ENCODE peak calls at places on chromosomes 7 and 10, in five cellular contexts. M, U, E, C and S are unnamed samples. For H3K4me1, the result is how much of the 10 kb centered on the place peaks cover.

GRCh38 chr7:51346136-51346535 is 29.5 kb upstream of the COBL start:
- DNase-seq in M (no peak), U (no peak), E (no peak), C (no peak), S (no peak)

GRCh38 chr7:151243411-151244155 is 4.9 kb downstream of the SMARCD3 start:
- DNase-seq in M (no peak), U (peak), E (no peak), C (no peak), S (no peak)

GRCh38 chr7:151453326-151453791 is 13.4 kb upstream of the CRYGN start:
- DNase-seq in M (peak), U (no peak), E (no peak), C (no peak), S (no peak)

GRCh38 chr7:55100172-55100961 is 81.5 kb downstream of the EGFR start:
- DNase-seq in M (peak), U (peak), E (peak), C (peak), S (no peak)

GRCh38 chr10:31146496-31147219 is 115.0 kb upstream of the ZNF438 start:
- DNase-seq in M (peak), U (no peak), E (peak), C (no peak), S (peak)

GRCh38 chr7:42932861-42933591 is 850 bp downstream of the MRPL32 start:
- DNase-seq in M (peak), U (no peak), E (peak), C (no peak), S (peak)

GRCh38 chr10:84587789-84588188 is 259.4 kb downstream of the CCSER2 start:
- DNase-seq in M (no peak), U (no peak), E (no peak), C (no peak), S (no peak)

GRCh38 chr7:29556405-29557195 is 7.0 kb upstream of the PRR15 start:
- DNase-seq in M (no peak), U (no peak), E (no peak), C (no peak), S (no peak)

GRCh38 chr10:126397640-126398382 is 9.5 kb upstream of the ADAM12 start:
- DNase-seq in M (no peak), U (no peak), E (no peak), C (no peak), S (peak)

GRCh38 chr7:70596575-70596891 is 535.4 kb upstream of the GALNT17 start:
- DNase-seq in M (no peak), U (no peak), E (no peak), C (no peak), S (no peak)

GRCh38 chr7:142384508-142384922 is 126.7 kb upstream of the PRSS58 start:
- DNase-seq in M (no peak), U (peak), E (no peak), C (no peak), S (peak)

GRCh38 chr7:45978010-45978681 is 57.1 kb upstream of the IGFBP3 start:
- DNase-seq in M (peak), U (no peak), E (peak), C (peak), S (peak)

GRCh38 chr10:35635576-35635975 is 6.5 kb downstream of the FZD8 start:
- DNase-seq in M (peak), U (no peak), E (peak), C (peak), S (peak)

GRCh38 chr7:124954766-124955165 is 25.1 kb upstream of the POT1 start:
- DNase-seq in M (no peak), U (no peak), E (no peak), C (no peak), S (no peak)
- H3K27ac ChIP-seq in M (no peak), U (no peak), E (no peak), C (no peak), S (no peak)

DNA sequence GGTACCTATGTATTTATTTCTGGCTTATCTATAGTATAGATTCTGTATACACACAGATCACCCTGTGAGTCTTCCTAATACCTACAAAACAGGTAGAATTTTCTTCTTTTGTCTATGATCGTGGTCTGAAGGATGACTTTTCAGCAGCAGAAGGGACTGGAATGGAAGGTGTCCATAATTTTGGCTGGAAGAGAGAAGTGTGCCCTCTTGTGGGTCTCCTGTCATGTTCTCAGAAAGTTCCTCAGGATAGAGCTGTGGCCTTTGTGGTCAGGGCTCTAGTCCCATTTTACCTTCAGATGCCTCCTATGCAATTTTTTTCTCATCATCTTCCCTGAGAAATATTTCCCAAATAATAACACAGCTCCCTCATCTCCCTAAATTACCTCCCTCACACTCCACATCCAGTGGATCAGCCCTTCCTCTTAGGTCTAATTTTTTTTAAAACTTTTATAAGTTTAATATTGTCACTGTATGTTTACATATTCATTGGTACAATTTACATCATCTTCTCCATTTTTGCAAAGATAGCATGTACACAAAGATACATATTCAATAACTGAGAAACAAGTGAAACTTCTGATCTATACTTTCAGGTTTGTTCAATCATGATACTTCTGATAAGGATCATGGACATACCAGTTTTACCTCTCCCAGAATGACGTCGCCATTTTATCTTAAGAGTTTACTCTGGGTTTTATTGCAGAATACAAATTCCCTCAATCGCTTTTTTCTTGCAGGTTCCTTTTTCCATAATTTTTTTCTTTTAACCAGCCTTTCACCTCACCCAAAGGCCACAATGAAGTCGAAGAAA is 112.7 kb downstream of the REEP3 start:
- DNase-seq in M (peak), U (no peak), E (no peak), C (peak), S (no peak)
- TF ChIP-seq CTCF in M (peak), U (peak), E (no peak), C (peak), S (peak)

DNA sequence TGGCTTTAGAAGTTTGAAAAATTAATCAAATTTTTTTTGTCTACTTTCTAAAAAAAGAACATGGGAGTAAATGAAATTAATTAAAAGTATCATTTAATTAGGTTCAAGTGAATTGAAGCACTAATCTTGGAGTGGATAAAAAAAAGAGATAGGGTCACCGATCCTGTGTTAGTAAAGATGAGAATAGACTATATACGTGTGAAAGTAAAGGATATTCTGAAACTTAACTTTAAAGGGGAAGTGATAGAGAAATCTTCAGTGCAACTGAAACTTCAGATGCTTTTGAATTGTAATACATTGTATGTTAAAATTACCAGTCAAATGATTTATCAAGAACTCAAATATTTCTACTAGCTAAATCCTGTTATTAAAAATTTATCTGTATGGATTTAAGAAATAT is 4.8 kb downstream of the NHLRC2 start:
- DNase-seq in M (no peak), U (no peak), E (no peak), C (no peak), S (no peak)
- H3K4me1 ChIP-seq in M (under half), U (under half), E (under half), C (under half), S (under half)

GRCh38 chr7:91266931-91267557 is 2.8 kb downstream of the FZD1 start:
- DNase-seq in M (no peak), U (peak), E (no peak), C (no peak), S (no peak)
- H3K27ac ChIP-seq in M (peak), U (peak), E (no peak), C (no peak), S (no peak)

DNA sequence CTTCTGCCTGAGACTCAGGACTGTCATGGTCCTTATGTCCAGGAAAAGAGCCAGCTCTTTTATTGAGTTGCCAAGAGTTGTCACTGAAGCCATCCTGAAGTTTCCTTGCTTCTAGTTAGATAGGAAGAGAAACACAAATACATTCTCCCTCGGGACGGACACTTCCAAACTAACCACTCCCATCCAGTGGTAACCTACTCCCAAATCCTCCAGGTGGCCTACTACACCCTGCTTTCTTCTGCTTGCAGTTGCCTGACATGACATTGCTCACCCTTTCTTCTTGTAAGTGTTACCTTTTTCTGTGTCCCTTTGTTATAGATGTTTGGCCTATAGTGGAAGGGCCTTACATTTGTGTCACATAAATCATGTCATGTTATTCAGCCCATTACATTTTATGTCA is 346.8 kb downstream of the NRG3 start:
- DNase-seq in M (no peak), U (no peak), E (no peak), C (no peak), S (no peak)
- TF ChIP-seq CTCF in M (no peak), U (peak), E (no peak), C (no peak), S (no peak)

DNA sequence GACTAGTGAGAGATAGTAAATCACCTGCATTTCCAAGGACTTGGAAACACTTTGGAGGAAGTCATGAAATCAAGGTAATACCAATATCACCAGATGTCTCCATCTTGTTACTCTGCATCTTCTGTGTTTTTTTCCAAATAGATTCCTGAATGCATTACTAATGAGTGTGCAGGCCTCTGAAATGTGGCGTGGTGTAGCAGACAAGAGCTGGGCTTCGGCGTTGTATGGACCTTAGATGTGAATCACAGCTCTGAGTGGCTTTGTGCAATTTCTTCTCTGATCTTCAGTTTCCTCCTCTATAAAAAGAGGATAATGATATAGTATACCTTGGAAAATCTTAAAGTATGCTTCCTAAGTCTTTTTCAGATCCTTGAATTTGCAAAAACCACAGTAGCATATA is 9.6 kb upstream of the MYPN start:
- DNase-seq in M (no peak), U (no peak), E (no peak), C (no peak), S (no peak)
- H3K4me1 ChIP-seq in M (under half), U (under half), E (under half), C (under half), S (under half)

GRCh38 chr10:49837685-49838084 is 75.6 kb upstream of the OGDHL start:
- DNase-seq in M (no peak), U (no peak), E (no peak), C (no peak), S (no peak)
- H3K27ac ChIP-seq in M (no peak), U (no peak), E (no peak), C (peak), S (no peak)

DNA sequence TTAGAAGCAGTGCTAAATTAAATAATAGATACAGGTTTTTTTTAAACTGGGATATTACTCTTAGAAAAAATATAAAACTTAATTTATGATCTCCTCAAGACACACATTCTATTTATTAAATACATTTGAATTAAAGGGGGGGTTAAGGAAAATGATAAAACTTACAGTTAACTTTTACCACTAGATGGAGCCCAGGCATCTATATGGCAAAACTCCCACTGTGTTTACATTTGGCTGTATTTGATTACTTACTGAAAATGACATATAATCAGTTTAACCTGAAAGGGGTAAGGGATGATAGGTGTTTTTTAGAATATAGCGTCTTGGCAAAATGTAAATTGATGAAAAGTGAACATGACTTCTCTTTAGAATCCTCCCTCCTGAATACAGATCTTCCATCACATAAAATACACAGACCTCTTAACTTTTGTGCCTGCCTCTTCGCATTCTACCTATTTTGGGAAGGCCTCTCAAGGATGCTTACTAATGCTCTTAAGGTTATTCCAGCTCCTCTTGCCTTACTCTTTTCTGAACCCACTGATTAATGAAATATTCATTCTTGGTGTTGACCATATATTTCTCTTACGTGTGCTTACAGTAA is 235.7 kb downstream of the AGMO start:
- DNase-seq in M (no peak), U (no peak), E (no peak), C (no peak), S (peak)
- TF ChIP-seq CTCF in M (no peak), U (peak), E (no peak), C (peak), S (peak)

GRCh38 chr10:124450010-124450782 is at the start of gene NKX1-2:
- DNase-seq in M (no peak), U (no peak), E (no peak), C (no peak), S (peak)

GRCh38 chr10:124448696-124449169 is 1.1 kb downstream of the NKX1-2 start:
- DNase-seq in M (no peak), U (no peak), E (no peak), C (no peak), S (no peak)

GRCh38 chr10:124449170-124450009 is 445 bp downstream of the NKX1-2 start:
- DNase-seq in M (no peak), U (no peak), E (no peak), C (no peak), S (no peak)

GRCh38 chr10:124450783-124451057 is 885 bp upstream of the NKX1-2 start:
- DNase-seq in M (no peak), U (no peak), E (no peak), C (no peak), S (no peak)

GRCh38 chr10:124451227-124451807 is 1.5 kb upstream of the NKX1-2 start:
- DNase-seq in M (no peak), U (no peak), E (no peak), C (no peak), S (no peak)
- H3K4me1 ChIP-seq in M (under half), U (under half), E (under half), C (under half), S (under half)